ENCODE peak calls at places on chromosomes 1 and 21, in five cellular contexts. One of them, this sample, is unnamed.

GRCh38 chr1:102942324-102942723 is 166.0 kb downstream of the COL11A1 start:
- DNase-seq in tibial nerve: no peak
- DNase-seq in ovary: no peak
- DNase-seq in adrenal gland: no peak
- DNase-seq in stomach: no peak
- DNase-seq in this sample: no peak

GRCh38 chr1:108639899-108640560 is 20.9 kb downstream of the HENMT1 start:
- DNase-seq in tibial nerve: no peak
- DNase-seq in ovary: no peak
- DNase-seq in adrenal gland: no peak
- DNase-seq in stomach: no peak
- DNase-seq in this sample: no peak

GRCh38 chr1:2267051-2267830 is 39.1 kb downstream of the SKI start:
- DNase-seq in tibial nerve: no peak
- DNase-seq in ovary: peak
- DNase-seq in adrenal gland: no peak
- DNase-seq in stomach: no peak
- DNase-seq in this sample: no peak

GRCh38 chr1:169105434-169106094 is 926 bp upstream of the ATP1B1 start:
- DNase-seq in tibial nerve: peak
- DNase-seq in ovary: peak
- DNase-seq in adrenal gland: peak
- DNase-seq in stomach: peak
- DNase-seq in this sample: no peak

GRCh38 chr1:75632350-75632949 is 21.5 kb upstream of the SLC44A5 start:
- DNase-seq in tibial nerve: no peak
- DNase-seq in ovary: no peak
- DNase-seq in adrenal gland: no peak
- DNase-seq in stomach: no peak
- DNase-seq in this sample: no peak

GRCh38 chr1:100053727-100054126 is 79.0 kb downstream of the SASS6 start:
- DNase-seq in tibial nerve: no peak
- DNase-seq in ovary: no peak
- DNase-seq in adrenal gland: no peak
- DNase-seq in stomach: no peak
- DNase-seq in this sample: no peak

GRCh38 chr1:205633421-205633976 is 1.7 kb upstream of the ELK4 start:
- DNase-seq in tibial nerve: no peak
- DNase-seq in ovary: no peak
- DNase-seq in adrenal gland: no peak
- DNase-seq in stomach: no peak
- DNase-seq in this sample: no peak

GRCh38 chr1:3053366-3053980 is 15.5 kb upstream of the PRDM16 start:
- DNase-seq in tibial nerve: no peak
- DNase-seq in ovary: no peak
- DNase-seq in adrenal gland: no peak
- DNase-seq in stomach: no peak
- DNase-seq in this sample: no peak

GRCh38 chr1:116820362-116820761 is 66.1 kb downstream of the CD2 start:
- DNase-seq in tibial nerve: no peak
- DNase-seq in ovary: peak
- DNase-seq in adrenal gland: no peak
- DNase-seq in stomach: no peak
- DNase-seq in this sample: no peak

GRCh38 chr1:219792337-219793021 is 135.9 kb downstream of the SLC30A10 start:
- DNase-seq in tibial nerve: no peak
- DNase-seq in ovary: no peak
- DNase-seq in adrenal gland: no peak
- DNase-seq in stomach: no peak
- DNase-seq in this sample: no peak

GRCh38 chr1:198201956-198202784 is 45.4 kb downstream of the NEK7 start:
- DNase-seq in tibial nerve: no peak
- DNase-seq in ovary: no peak
- DNase-seq in adrenal gland: no peak
- DNase-seq in stomach: no peak
- DNase-seq in this sample: no peak

GRCh38 chr1:214332950-214333798 is 52.2 kb downstream of the SMYD2 start:
- DNase-seq in tibial nerve: peak
- DNase-seq in ovary: peak
- DNase-seq in adrenal gland: peak
- DNase-seq in stomach: peak
- DNase-seq in this sample: no peak

GRCh38 chr1:169676001-169676400 is 35.4 kb downstream of the SELL start:
- DNase-seq in tibial nerve: no peak
- DNase-seq in ovary: no peak
- DNase-seq in adrenal gland: no peak
- DNase-seq in stomach: peak
- DNase-seq in this sample: no peak

GRCh38 chr1:183592733-183593132 is 2.5 kb upstream of the NCF2 start:
- DNase-seq in tibial nerve: no peak
- DNase-seq in ovary: no peak
- DNase-seq in adrenal gland: no peak
- DNase-seq in stomach: no peak
- DNase-seq in this sample: no peak

GRCh38 chr1:16351994-16352841 is at the start of gene FBXO42:
- DNase-seq in tibial nerve: peak
- DNase-seq in ovary: peak
- DNase-seq in adrenal gland: peak
- DNase-seq in stomach: peak
- DNase-seq in this sample: peak

GRCh38 chr21:25903599-25903998 is 168.8 kb downstream of the GABPA start:
- DNase-seq in tibial nerve: no peak
- DNase-seq in ovary: no peak
- DNase-seq in adrenal gland: no peak
- DNase-seq in stomach: no peak
- DNase-seq in this sample: no peak

GRCh38 chr1:148263128-148263905 is 111.2 kb upstream of the NBPF11 start:
- DNase-seq in tibial nerve: no peak
- DNase-seq in ovary: peak
- DNase-seq in adrenal gland: peak
- DNase-seq in stomach: peak
- DNase-seq in this sample: no peak

GRCh38 chr1:85459274-85459673 is 5.7 kb downstream of the DDAH1 start:
- DNase-seq in tibial nerve: no peak
- DNase-seq in ovary: no peak
- DNase-seq in adrenal gland: peak
- DNase-seq in stomach: no peak
- DNase-seq in this sample: no peak
- H3K4me3 ChIP-seq in tibial nerve: no peak
- H3K4me3 ChIP-seq in ovary: no peak
- H3K4me3 ChIP-seq in adrenal gland: no peak
- H3K4me3 ChIP-seq in stomach: no peak
- H3K4me3 ChIP-seq in this sample: no peak

GRCh38 chr1:160261526-160261877 is 847 bp downstream of the DCAF8 start:
- DNase-seq in tibial nerve: no peak
- DNase-seq in ovary: no peak
- DNase-seq in adrenal gland: peak
- DNase-seq in stomach: peak
- DNase-seq in this sample: no peak
- TF ChIP-seq POLR2A in tibial nerve: no peak
- TF ChIP-seq POLR2A in ovary: no peak
- TF ChIP-seq POLR2A in adrenal gland: peak
- TF ChIP-seq POLR2A in stomach: no peak
- TF ChIP-seq POLR2A in this sample: no peak

DNA sequence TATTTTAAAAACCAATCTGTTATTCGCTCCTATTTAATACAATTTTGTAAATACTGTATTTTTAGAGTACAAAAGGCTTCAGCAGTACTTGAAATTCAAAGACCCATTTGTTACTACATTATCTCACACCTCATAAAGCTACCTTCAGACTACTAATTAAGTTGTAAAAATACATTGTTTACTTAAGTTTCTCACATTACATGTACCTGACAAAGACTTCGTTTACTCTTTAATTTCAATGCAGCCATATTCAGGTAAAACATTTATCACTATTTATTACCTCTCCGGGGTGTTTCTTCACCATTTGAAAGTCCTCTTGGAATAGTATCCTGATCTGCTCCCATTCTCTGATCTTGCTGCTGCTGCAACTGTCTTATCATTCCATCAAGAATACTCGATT is 55.2 kb downstream of the BRWD1 start:
- DNase-seq in tibial nerve: no peak
- DNase-seq in ovary: no peak
- DNase-seq in adrenal gland: no peak
- DNase-seq in stomach: no peak
- DNase-seq in this sample: no peak
- H3K4me3 ChIP-seq in tibial nerve: no peak
- H3K4me3 ChIP-seq in ovary: no peak
- H3K4me3 ChIP-seq in adrenal gland: no peak
- H3K4me3 ChIP-seq in stomach: no peak
- H3K4me3 ChIP-seq in this sample: no peak

GRCh38 chr1:6912507-6912906 is 127.3 kb downstream of the CAMTA1 start:
- DNase-seq in tibial nerve: no peak
- DNase-seq in ovary: no peak
- DNase-seq in adrenal gland: no peak
- DNase-seq in stomach: no peak
- DNase-seq in this sample: no peak
- TF ChIP-seq POLR2A in tibial nerve: no peak
- TF ChIP-seq POLR2A in ovary: no peak
- TF ChIP-seq POLR2A in adrenal gland: no peak
- TF ChIP-seq POLR2A in stomach: no peak
- TF ChIP-seq POLR2A in this sample: no peak

DNA sequence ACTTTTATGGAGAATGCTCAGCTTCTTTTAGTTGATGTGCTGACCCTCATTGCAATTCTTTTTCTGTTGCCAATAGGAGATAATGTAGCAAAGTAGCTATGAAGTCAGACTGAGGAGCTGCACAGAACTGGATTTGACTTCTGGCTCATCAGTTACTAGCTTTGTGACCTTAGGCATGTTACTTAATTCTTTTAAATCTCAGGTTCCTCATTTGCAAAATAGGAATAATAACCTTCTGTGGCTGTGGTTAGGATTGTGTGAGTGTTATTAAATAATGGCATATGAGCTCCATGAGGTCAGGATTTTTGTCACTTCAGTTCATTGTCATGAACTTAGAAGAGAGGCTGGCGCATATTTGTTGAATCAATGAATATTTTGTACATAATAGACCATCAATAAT is 237.6 kb upstream of the SGIP1 start:
- DNase-seq in tibial nerve: no peak
- DNase-seq in ovary: no peak
- DNase-seq in adrenal gland: no peak
- DNase-seq in stomach: no peak
- DNase-seq in this sample: no peak
- H3K4me3 ChIP-seq in tibial nerve: no peak
- H3K4me3 ChIP-seq in ovary: no peak
- H3K4me3 ChIP-seq in adrenal gland: no peak
- H3K4me3 ChIP-seq in stomach: no peak
- H3K4me3 ChIP-seq in this sample: no peak

DNA sequence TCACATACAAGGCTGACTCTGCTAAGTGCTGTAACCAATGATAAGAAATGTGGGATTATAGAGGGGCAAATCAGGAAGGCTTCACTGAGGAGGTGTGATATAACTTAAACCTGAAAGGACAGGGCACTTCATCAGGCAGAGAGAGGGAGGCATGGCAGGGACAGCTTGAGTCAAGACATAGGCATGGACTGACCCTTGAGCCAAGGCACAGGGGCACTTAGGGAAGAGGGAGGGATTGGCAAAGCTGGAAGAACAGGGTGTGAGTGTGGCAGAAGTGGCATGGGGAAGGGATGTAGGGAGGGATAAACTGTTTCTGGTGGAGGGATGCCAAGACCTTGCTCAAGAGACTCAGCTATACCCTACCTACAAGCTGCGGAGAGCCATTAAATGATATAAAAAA is 81.3 kb downstream of the PLXNA2 start:
- DNase-seq in tibial nerve: no peak
- DNase-seq in ovary: no peak
- DNase-seq in adrenal gland: no peak
- DNase-seq in stomach: no peak
- DNase-seq in this sample: no peak
- TF ChIP-seq POLR2A in tibial nerve: no peak
- TF ChIP-seq POLR2A in ovary: no peak
- TF ChIP-seq POLR2A in adrenal gland: no peak
- TF ChIP-seq POLR2A in stomach: no peak
- TF ChIP-seq POLR2A in this sample: no peak

This sample was measured in esophagus squamous epithelium.